ENCODE peak calls at places on chromosomes 5 and 9, in four cellular contexts. H, K, T and V are unnamed samples.

GRCh38 chr5:128579111-128579510 is 41.1 kb upstream of the FBN2 start:
- DNase-seq in H (no peak), K (peak; percentile 73), T (no peak), V (no peak)

GRCh38 chr9:127102176-127102575 is 20.3 kb downstream of the ANGPTL2 start:
- DNase-seq in H (no peak), K (no peak), T (no peak), V (no peak)

GRCh38 chr9:27205198-27205597 is 91.8 kb downstream of the EQTN start:
- DNase-seq in H (no peak), K (no peak), T (no peak), V (no peak)

GRCh38 chr5:84204772-84205171 is 179.9 kb downstream of the EDIL3 start:
- DNase-seq in H (no peak), K (no peak), T (no peak), V (no peak)

GRCh38 chr5:178323541-178323865 is 90.9 kb upstream of the PHYKPL start:
- DNase-seq in H (no peak), K (no peak), T (no peak), V (no peak)

GRCh38 chr5:24742334-24742733 is 97.6 kb upstream of the CDH10 start:
- DNase-seq in H (no peak), K (no peak), T (no peak), V (no peak)

GRCh38 chr9:74373348-74373747 is 123.8 kb upstream of the RORB start:
- DNase-seq in H (no peak), K (no peak), T (no peak), V (no peak)

GRCh38 chr5:137156175-137156574 is 343.0 kb downstream of the SPOCK1 start:
- DNase-seq in H (no peak), K (no peak), T (no peak), V (no peak)

GRCh38 chr5:91383956-91384300 is 811 bp upstream of the ARRDC3 start:
- DNase-seq in H (no peak), K (peak; percentile 45), T (no peak), V (no peak)

GRCh38 chr9:123834218-123834906 is 95.6 kb downstream of the DENND1A start:
- DNase-seq in H (no peak), K (no peak), T (no peak), V (no peak)

GRCh38 chr9:36276840-36277239 is 18.6 kb upstream of the GNE start:
- DNase-seq in H (no peak), K (peak; percentile 78), T (no peak), V (no peak)

GRCh38 chr5:124289122-124289521 is 457.3 kb downstream of the ZNF608 start:
- DNase-seq in H (no peak), K (no peak), T (peak; percentile 60), V (no peak)

GRCh38 chr9:126261584-126262356 is 64.9 kb upstream of the MVB12B start:
- DNase-seq in H (no peak), K (no peak), T (no peak), V (no peak)

GRCh38 chr5:31131381-31131811 is 62.1 kb upstream of the CDH6 start:
- DNase-seq in H (no peak), K (no peak), T (no peak), V (no peak)

GRCh38 chr5:10162468-10162867 is 87.2 kb downstream of the ATPSCKMT start:
- DNase-seq in H (no peak), K (no peak), T (no peak), V (no peak)

GRCh38 chr5:10166392-10166791 is 83.3 kb downstream of the ATPSCKMT start:
- DNase-seq in H (no peak), K (no peak), T (no peak), V (no peak)

GRCh38 chr5:10168254-10168653 is 81.4 kb downstream of the ATPSCKMT start:
- DNase-seq in H (no peak), K (no peak), T (no peak), V (no peak)

GRCh38 chr5:10172242-10172641 is 77.4 kb downstream of the ATPSCKMT start:
- DNase-seq in H (no peak), K (no peak), T (no peak), V (no peak)

GRCh38 chr5:10167806-10168205 is 81.9 kb downstream of the ATPSCKMT start:
- DNase-seq in H (no peak), K (no peak), T (no peak), V (no peak)
- TF ChIP-seq CTCF in H (no peak), K (no peak), T (no peak), V (no peak)

DNA sequence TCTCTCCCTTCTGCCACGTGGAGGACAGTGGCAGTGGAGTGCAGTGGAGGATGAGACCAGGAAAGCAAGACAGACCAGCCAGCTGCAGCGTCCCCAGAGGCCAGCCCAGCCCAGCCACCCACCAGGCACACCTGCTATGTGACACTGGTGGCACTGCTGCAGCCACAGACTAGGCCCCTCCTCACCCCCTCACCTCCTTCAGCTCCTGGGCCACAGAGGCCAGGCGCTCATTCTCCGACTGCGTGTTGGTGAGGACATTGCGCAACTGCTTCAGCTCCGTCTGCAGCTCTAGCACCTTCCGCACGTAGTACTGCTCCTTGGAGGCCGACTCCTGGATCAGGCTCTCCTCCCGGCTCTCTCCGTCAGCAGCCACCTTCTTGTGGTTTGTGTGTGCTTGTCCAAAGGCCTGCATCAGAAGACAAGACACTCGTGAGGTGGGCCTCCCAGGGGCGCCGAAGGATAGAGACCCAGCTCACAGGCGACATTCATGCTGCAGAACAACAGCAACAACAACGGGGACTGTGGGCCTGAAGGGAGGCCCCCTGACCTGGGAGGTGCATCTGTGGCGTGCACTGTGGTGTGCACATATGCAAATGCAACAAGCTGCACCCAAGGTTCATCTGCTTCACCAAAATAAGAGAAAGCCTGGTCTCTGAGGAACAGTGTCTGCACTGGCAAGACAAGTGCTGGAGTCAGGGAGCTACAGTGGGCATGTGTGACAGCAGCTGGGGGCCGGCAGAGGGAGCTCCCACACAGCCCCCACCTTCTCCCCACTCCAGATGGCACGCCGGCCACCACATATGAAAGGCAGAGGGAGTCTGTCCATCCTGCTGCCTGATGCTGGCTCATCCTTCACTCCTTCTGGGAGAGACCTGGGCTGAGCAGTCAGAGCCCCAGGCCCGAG is 35.5 kb downstream of the BICD2 start:
- DNase-seq in H (no peak), K (peak; percentile 61), T (peak; percentile 63), V (peak; percentile 75)
- TF ChIP-seq CTCF in H (no peak), K (peak; percentile 64), T (peak; percentile 11), V (peak; percentile 44)

GRCh38 chr5:120327180-120327579 is 136.9 kb upstream of the PRR16 start:
- DNase-seq in H (no peak), K (peak; percentile 33), T (no peak), V (no peak)
- TF ChIP-seq CTCF in H (no peak), K (no peak), T (no peak), V (no peak)

GRCh38 chr9:68878450-68878849 is 135.5 kb downstream of the PRKACG start:
- DNase-seq in H (no peak), K (no peak), T (no peak), V (no peak)
- TF ChIP-seq CTCF in H (no peak), K (no peak), T (no peak), V (no peak)

GRCh38 chr5:148408092-148408491 is 24.3 kb downstream of the FBXO38 start:
- DNase-seq in H (no peak), K (no peak), T (no peak), V (no peak)
- TF ChIP-seq CTCF in H (no peak), K (no peak), T (no peak), V (no peak)

DNA sequence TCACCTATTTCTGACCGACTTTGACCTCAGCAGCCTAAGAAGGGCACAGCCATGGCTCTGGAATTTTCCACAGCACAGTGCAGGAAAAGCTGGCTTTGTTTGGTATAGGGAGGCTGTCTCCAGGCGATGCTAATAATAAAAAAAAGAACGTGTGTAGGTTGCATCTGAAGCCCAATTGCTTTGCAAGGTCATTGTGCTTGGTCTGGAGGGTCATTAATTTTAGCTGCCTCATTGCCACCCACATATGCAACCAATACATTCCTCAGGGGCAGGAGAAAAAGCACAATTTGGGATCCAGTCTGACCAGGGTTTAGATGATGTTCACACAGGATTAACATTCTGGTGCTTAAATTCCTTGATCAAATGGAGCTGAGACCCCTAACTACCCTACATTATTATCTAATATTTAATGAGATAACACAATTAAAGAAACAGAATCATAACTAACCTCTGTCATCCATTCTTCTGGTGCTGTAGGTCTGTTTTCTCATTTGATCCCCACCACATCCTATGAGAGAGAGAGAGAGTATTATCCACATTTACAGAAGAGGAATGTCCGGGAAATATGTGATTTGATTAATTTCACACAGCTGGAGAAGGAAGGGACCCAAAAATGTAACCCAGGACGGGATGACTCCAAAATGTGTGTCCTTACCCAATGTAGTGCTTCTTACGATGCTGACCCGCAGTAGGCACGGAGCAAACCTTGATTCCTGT is 175.9 kb downstream of the RFK start:
- DNase-seq in H (no peak), K (no peak), T (no peak), V (no peak)
- TF ChIP-seq CTCF in H (no peak), K (no peak), T (no peak), V (no peak)

GRCh38 chr5:95619096-95619495 is 791 bp upstream of the GPR150 start:
- DNase-seq in H (no peak), K (no peak), T (no peak), V (no peak)

GRCh38 chr5:95619518-95620029 is 313 bp upstream of the GPR150 start:
- DNase-seq in H (no peak), K (no peak), T (no peak), V (no peak)

GRCh38 chr5:95621839-95622629 is 2.1 kb downstream of the GPR150 start:
- DNase-seq in H (no peak), K (no peak), T (no peak), V (no peak)

GRCh38 chr5:95620030-95620869 is at the start of gene GPR150:
- DNase-seq in H (peak; percentile 59), K (peak; percentile 81), T (peak; percentile 52), V (peak; percentile 76)

GRCh38 chr5:95620870-95621838 is 1.3 kb downstream of the GPR150 start:
- DNase-seq in H (peak; percentile 60), K (peak; percentile 64), T (peak; percentile 23), V (peak; percentile 64)
- TF ChIP-seq CTCF in H (no peak), K (no peak), T (no peak), V (no peak)

GRCh38 chr5:111472096-111472495 is 40.2 kb downstream of the STARD4 start:
- DNase-seq in H (no peak), K (no peak), T (no peak), V (no peak)

GRCh38 chr5:111469293-111469896 is 42.9 kb downstream of the STARD4 start:
- DNase-seq in H (no peak), K (no peak), T (no peak), V (no peak)

GRCh38 chr5:111472579-111472978 is 39.8 kb downstream of the STARD4 start:
- DNase-seq in H (no peak), K (no peak), T (no peak), V (peak; percentile 10)

DNA sequence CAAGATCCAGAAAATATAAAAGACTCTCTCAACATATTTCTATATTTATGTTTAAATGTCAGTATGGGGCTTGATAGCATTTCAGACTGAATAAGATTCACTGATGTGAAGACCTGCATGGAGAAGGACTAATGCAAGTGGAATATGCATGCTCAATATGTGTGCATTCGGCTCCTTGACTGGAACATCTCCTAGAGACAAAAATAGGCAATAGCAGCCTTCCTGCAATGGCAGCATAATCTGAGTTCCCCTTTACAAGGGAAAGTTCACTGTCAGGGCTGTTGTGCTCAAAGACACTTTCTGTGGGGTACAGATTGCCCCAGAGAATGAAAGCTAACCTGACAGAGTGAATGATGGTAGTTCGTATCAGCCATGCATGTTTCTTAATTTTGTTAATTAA is 42.4 kb downstream of the STARD4 start:
- DNase-seq in H (no peak), K (no peak), T (no peak), V (no peak)
- TF ChIP-seq CTCF in H (no peak), K (no peak), T (no peak), V (no peak)